ENCODE peak calls at places on chromosomes 16 and 17, in five cellular contexts. G, R, C, L and T are unnamed samples.

GRCh38 chr16:3835089-3835602 is 45.4 kb downstream of the CREBBP start:
- DNase-seq in G (no peak), R (no peak), C (no peak), L (no peak), T (no peak)

GRCh38 chr17:33118391-33118790 is 126.7 kb downstream of the SPACA3 start:
- DNase-seq in G (no peak), R (no peak), C (no peak), L (no peak), T (no peak)

GRCh38 chr17:39146273-39146672 is 5.2 kb downstream of the PLXDC1 start:
- DNase-seq in G (no peak), R (no peak), C (no peak), L (no peak), T (no peak)

GRCh38 chr16:81562174-81562849 is 117.7 kb downstream of the CMIP start:
- DNase-seq in G (no peak), R (no peak), C (no peak), L (no peak), T (no peak)

GRCh38 chr16:15961060-15961511 is 11.7 kb downstream of the ABCC1 start:
- DNase-seq in G (no peak), R (peak; percentile 37), C (no peak), L (no peak), T (no peak)

GRCh38 chr17:58308985-58309917 is 19.3 kb downstream of the TSPOAP1 start:
- DNase-seq in G (no peak), R (no peak), C (no peak), L (no peak), T (no peak)

GRCh38 chr16:27402964-27403600 is 1.1 kb downstream of the IL21R start:
- DNase-seq in G (no peak), R (no peak), C (no peak), L (no peak), T (no peak)

GRCh38 chr17:3963214-3964201 is 729 bp downstream of the ATP2A3 start:
- DNase-seq in G (no peak), R (peak; percentile 73), C (no peak), L (no peak), T (no peak)

GRCh38 chr17:1593630-1593931 is 31.0 kb upstream of the PITPNA start:
- DNase-seq in G (no peak), R (no peak), C (no peak), L (no peak), T (no peak)

GRCh38 chr17:29292992-29293889 is 707 bp downstream of the NUFIP2 start:
- DNase-seq in G (no peak), R (peak; percentile 44), C (peak; percentile 78), L (peak; percentile 73), T (no peak)

GRCh38 chr17:76382305-76382802 is 2.1 kb upstream of the SPHK1 start:
- DNase-seq in G (no peak), R (no peak), C (peak; percentile 63), L (no peak), T (no peak)

GRCh38 chr17:37220609-37220953 is 155.2 kb upstream of the C17orf78 start:
- DNase-seq in G (no peak), R (peak; percentile 12), C (peak; percentile 66), L (no peak), T (no peak)

GRCh38 chr16:80806957-80807356 is 2.6 kb upstream of the CDYL2 start:
- DNase-seq in G (peak; percentile 9), R (no peak), C (peak; percentile 81), L (no peak), T (peak; percentile 14)

GRCh38 chr17:18246880-18247612 is 11.5 kb downstream of the FLII start:
- DNase-seq in G (no peak), R (no peak), C (peak; percentile 82), L (peak; percentile 58), T (no peak)

GRCh38 chr17:48510761-48511604 is 19.8 kb downstream of the HOXB1 start:
- DNase-seq in G (no peak), R (peak; percentile 83), C (peak; percentile 68), L (no peak), T (peak; percentile 61)

GRCh38 chr16:82792704-82793103 is 165.9 kb downstream of the CDH13 start:
- DNase-seq in G (no peak), R (no peak), C (no peak), L (no peak), T (no peak)

GRCh38 chr17:29210879-29211278 is 30.7 kb upstream of the MYO18A start:
- DNase-seq in G (no peak), R (no peak), C (peak; percentile 12), L (no peak), T (no peak)

GRCh38 chr17:82324566-82325285 is 7.3 kb upstream of the CD7 start:
- DNase-seq in G (no peak), R (no peak), C (peak; percentile 37), L (no peak), T (no peak)

GRCh38 chr16:83116274-83116892 is 489.6 kb downstream of the CDH13 start:
- DNase-seq in G (no peak), R (no peak), C (peak; percentile 49), L (no peak), T (no peak)

GRCh38 chr17:16944334-16945140 is 27.4 kb downstream of the TNFRSF13B start:
- DNase-seq in G (no peak), R (no peak), C (no peak), L (no peak), T (no peak)

GRCh38 chr17:45886852-45887251 is 7.5 kb upstream of the MAPT start:
- DNase-seq in G (no peak), R (no peak), C (no peak), L (no peak), T (no peak)

GRCh38 chr17:7215652-7216139 is 3.9 kb downstream of the DLG4 start:
- DNase-seq in G (no peak), R (no peak), C (peak; percentile 44), L (no peak), T (no peak)

GRCh38 chr16:83109736-83110135 is 483.0 kb downstream of the CDH13 start:
- DNase-seq in G (peak; percentile 16), R (no peak), C (no peak), L (no peak), T (no peak)

GRCh38 chr17:80751460-80752368 is 207.1 kb downstream of the RPTOR start:
- DNase-seq in G (peak; percentile 55), R (no peak), C (peak; percentile 82), L (no peak), T (peak; percentile 24)

GRCh38 chr17:50949128-50950001 is 83.2 kb upstream of the TOB1 start:
- DNase-seq in G (no peak), R (no peak), C (no peak), L (no peak), T (no peak)

DNA sequence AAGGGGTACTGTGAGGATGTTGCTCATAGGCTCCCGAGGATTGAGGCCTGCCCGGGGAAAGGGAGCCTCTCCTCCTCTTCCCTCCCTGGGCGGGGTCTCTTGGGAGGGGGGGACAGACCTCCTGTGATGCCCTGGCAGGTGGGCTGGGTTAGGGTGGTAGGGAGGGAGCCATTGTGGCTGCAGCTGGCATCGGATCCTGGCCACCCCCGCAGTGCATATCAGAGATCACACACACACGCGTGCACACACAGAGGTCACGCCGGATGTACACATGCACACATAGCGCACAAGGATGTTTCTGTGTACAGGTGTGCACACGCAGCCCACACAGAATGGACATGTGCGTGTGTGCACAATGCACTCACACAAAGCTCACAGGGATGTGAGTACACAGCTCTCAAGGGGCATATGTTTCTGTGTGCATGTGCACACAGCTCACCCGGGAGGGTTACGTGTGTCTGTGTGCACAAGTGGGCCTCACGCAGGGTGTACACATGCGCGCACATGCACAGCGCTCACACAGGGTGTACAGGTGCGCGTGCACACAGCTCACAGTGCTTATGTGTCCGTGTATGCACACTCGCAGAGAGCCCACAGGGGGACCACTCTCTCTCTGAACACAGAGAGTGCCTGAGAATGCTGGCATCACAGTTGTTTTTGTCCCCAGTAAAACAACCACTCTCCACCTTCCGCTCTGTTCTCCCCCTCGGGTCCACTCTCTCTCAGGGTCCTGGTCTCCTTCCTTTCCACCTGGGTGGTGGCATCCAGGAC is 2.4 kb downstream of the GJD3 start:
- DNase-seq in G (no peak), R (peak; percentile 19), C (no peak), L (no peak), T (no peak)
- H3K4me3 ChIP-seq in G (peak overlapping the region; percentile 43), R (peak overlapping the region; percentile 57), C (peak overlapping the region; percentile 38), L (peak overlapping the region; percentile 67), T (peak overlapping the region; percentile 55)

DNA sequence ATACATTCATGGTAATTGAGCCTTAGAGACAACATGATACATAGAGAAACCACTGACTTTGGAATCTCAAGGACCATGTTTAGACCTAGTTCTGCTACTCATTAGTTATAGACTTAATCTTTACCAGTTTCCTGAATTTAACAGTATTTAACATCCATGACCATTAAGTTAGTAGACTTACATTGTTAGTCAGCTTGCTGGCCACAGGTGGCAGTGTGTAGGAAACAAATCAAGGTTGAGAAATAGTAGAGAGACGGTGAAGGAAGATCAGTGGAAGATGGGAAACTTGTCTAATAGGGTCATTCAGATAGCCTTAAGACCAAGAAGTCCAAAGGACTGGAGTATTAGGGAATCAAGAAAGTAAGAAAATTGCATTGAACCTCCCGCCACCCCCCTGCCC is 31.0 kb downstream of the OMG start:
- DNase-seq in G (no peak), R (no peak), C (peak; percentile 19), L (no peak), T (no peak)
- TF ChIP-seq CTCF in G (peak; percentile 10), R (peak; percentile 31), C (no peak), L (no peak), T (peak; percentile 15)

GRCh38 chr16:49987381-49987780 is 37.6 kb upstream of the CNEP1R1 start:
- DNase-seq in G (no peak), R (no peak), C (no peak), L (no peak), T (no peak)

DNA sequence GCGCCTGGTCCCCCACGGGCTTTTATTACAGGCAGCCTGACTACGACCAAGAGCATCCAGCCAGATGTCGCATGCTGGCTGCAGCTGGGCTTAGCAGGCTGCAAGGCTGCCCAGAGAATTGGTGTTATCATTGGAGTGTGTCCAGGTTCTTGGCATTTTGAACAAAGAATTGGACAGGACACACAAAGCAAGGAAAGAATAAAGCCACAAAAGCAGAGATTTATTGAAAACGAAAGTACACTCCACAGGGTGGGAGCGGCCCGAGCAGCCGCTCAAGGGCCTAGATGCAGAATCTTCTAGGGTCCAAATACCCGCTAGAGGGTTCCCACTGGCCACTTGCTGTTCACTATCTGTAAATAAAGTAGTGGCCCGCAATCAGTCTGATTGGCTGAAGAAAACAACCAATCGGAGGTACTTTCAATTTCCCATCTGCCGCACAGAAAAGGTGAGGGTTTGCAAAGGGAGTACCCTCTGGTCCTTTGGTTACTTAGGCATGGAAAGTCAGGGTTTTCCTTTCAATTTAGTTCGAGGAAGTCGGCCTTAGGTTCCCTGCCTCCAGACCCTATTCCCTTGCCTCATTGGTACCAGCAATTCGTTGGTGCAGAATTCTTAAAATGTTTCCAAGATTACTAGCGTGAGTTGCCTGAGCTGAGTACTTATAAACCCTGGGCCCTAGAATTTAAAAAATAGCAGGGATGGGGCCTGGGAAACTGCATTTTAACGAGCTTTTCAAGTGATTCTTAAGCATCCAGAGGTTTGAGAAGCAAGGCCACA is 38.5 kb upstream of the CNEP1R1 start:
- DNase-seq in G (peak; percentile 3), R (no peak), C (peak; percentile 85), L (no peak), T (peak; percentile 32)
- H3K4me3 ChIP-seq in G (no peak overlapping the region), R (no peak overlapping the region), C (peak overlapping the region; percentile 14), L (peak overlapping the region; percentile 15), T (peak overlapping the region; percentile 29)

DNA sequence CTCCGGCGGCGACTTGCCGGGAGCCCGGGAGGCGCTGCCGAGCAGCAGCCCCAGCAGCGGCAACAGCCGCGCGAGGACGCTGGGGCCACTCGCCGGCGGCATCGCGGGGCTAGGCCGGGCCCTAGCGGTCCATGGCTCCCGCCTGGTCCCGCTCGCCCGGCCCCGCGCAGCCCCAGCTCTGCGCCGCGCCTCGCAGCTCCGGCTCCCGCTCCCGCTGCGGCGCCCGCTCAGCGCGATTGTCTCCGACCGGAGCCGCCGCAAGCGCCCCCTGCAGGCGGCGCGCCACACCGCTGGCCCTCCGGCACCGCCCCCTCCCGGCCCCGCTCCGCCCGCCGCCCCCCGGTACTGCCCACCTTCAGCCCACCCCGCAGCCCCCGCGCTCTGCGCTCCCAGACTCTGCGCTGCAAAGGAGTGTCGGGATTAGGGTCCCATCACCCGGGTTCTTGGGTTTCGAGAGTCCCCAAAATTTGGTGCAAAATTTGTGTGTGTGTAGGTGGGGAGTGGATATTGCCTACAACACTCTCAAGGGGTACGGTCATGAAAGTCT is at the start of gene FAM171A2:
- DNase-seq in G (no peak), R (peak; percentile 68), C (peak; percentile 82), L (peak; percentile 60), T (no peak)
- TF ChIP-seq CTCF in G (peak; percentile 22), R (peak; percentile 36), C (no peak), L (peak; percentile 93), T (peak; percentile 45)